ENCODE peak calls at places on chromosomes 1 and 21, in eight cellular contexts. One of them, this sample, is unnamed.
A peak's percentile ranks its signal among the peaks of the same experiment; 100 is the strongest.

GRCh38 chr1:38244218-38244617 is 197.6 kb upstream of the POU3F1 start:
- DNase-seq in prostate gland: no peak
- DNase-seq in HS-27A: no peak
- DNase-seq in HTR-8/SVneo: no peak
- DNase-seq in DMS 273 treated with DMSO at 0.1 percent for 48 hours: no peak
- DNase-seq in thoracic aorta: no peak
- DNase-seq in GM03348: no peak
- DNase-seq in coronary artery: no peak
- DNase-seq in this sample: no peak

GRCh38 chr1:244286341-244286740 is 165.4 kb downstream of the ADSS2 start:
- DNase-seq in thoracic aorta: no peak
- DNase-seq in coronary artery: no peak
- DNase-seq in HTR-8/SVneo: no peak
- DNase-seq in prostate gland: no peak
- DNase-seq in GM03348: no peak
- DNase-seq in DMS 273 treated with DMSO at 0.1 percent for 48 hours: no peak
- DNase-seq in HS-27A: no peak
- DNase-seq in this sample: no peak

GRCh38 chr1:236864211-236864610 is 69.1 kb downstream of the MTR start:
- DNase-seq in prostate gland: no peak
- DNase-seq in HS-27A: no peak
- DNase-seq in DMS 273 treated with DMSO at 0.1 percent for 48 hours: no peak
- DNase-seq in coronary artery: no peak
- DNase-seq in HTR-8/SVneo: no peak
- DNase-seq in GM03348: no peak
- DNase-seq in thoracic aorta: no peak
- DNase-seq in this sample: no peak

GRCh38 chr1:231544943-231545592 is 16.6 kb downstream of the TSNAX start:
- DNase-seq in HTR-8/SVneo: no peak
- DNase-seq in prostate gland: no peak
- DNase-seq in coronary artery: no peak
- DNase-seq in GM03348: no peak
- DNase-seq in thoracic aorta: no peak
- DNase-seq in DMS 273 treated with DMSO at 0.1 percent for 48 hours: no peak
- DNase-seq in HS-27A: no peak
- DNase-seq in this sample: no peak

GRCh38 chr1:9280015-9280860 is 12.5 kb upstream of the SPSB1 start:
- DNase-seq in HS-27A: peak; percentile 89
- DNase-seq in HTR-8/SVneo: peak; percentile 79
- DNase-seq in thoracic aorta: peak; percentile 57
- DNase-seq in DMS 273 treated with DMSO at 0.1 percent for 48 hours: no peak
- DNase-seq in GM03348: peak; percentile 97
- DNase-seq in coronary artery: no peak
- DNase-seq in prostate gland: no peak
- DNase-seq in this sample: peak; percentile 38

GRCh38 chr1:220473440-220473839 is 54.5 kb upstream of the MARK1 start:
- DNase-seq in coronary artery: no peak
- DNase-seq in prostate gland: no peak
- DNase-seq in thoracic aorta: no peak
- DNase-seq in HTR-8/SVneo: no peak
- DNase-seq in DMS 273 treated with DMSO at 0.1 percent for 48 hours: no peak
- DNase-seq in HS-27A: no peak
- DNase-seq in GM03348: no peak
- DNase-seq in this sample: no peak

GRCh38 chr1:234125283-234125682 is 220.8 kb downstream of the SLC35F3 start:
- DNase-seq in coronary artery: no peak
- DNase-seq in DMS 273 treated with DMSO at 0.1 percent for 48 hours: no peak
- DNase-seq in GM03348: peak; percentile 13
- DNase-seq in HTR-8/SVneo: peak; percentile 41
- DNase-seq in prostate gland: no peak
- DNase-seq in HS-27A: no peak
- DNase-seq in thoracic aorta: no peak
- DNase-seq in this sample: no peak

GRCh38 chr21:32096411-32096810 is 182.4 kb downstream of the MIS18A start:
- DNase-seq in prostate gland: no peak
- DNase-seq in GM03348: peak; percentile 54
- DNase-seq in HS-27A: no peak
- DNase-seq in DMS 273 treated with DMSO at 0.1 percent for 48 hours: no peak
- DNase-seq in thoracic aorta: no peak
- DNase-seq in coronary artery: no peak
- DNase-seq in HTR-8/SVneo: no peak
- DNase-seq in this sample: no peak

GRCh38 chr21:36147891-36148290 is 8.7 kb upstream of the DOP1B start:
- DNase-seq in HTR-8/SVneo: no peak
- DNase-seq in thoracic aorta: no peak
- DNase-seq in HS-27A: no peak
- DNase-seq in prostate gland: no peak
- DNase-seq in GM03348: no peak
- DNase-seq in DMS 273 treated with DMSO at 0.1 percent for 48 hours: no peak
- DNase-seq in coronary artery: no peak
- DNase-seq in this sample: no peak

GRCh38 chr1:179709841-179710329 is 33.2 kb upstream of the FAM163A start:
- DNase-seq in GM03348: no peak
- DNase-seq in HS-27A: no peak
- DNase-seq in HTR-8/SVneo: no peak
- DNase-seq in DMS 273 treated with DMSO at 0.1 percent for 48 hours: peak; percentile 21
- DNase-seq in thoracic aorta: no peak
- DNase-seq in prostate gland: peak; percentile 6
- DNase-seq in coronary artery: no peak
- DNase-seq in this sample: no peak

GRCh38 chr1:242811092-242811840 is 286.8 kb upstream of the PLD5 start:
- DNase-seq in HS-27A: no peak
- DNase-seq in DMS 273 treated with DMSO at 0.1 percent for 48 hours: no peak
- DNase-seq in thoracic aorta: no peak
- DNase-seq in HTR-8/SVneo: no peak
- DNase-seq in GM03348: no peak
- DNase-seq in coronary artery: no peak
- DNase-seq in prostate gland: no peak
- DNase-seq in this sample: no peak

GRCh38 chr21:38936237-38936636 is 130.5 kb downstream of the ETS2 start:
- DNase-seq in DMS 273 treated with DMSO at 0.1 percent for 48 hours: no peak
- DNase-seq in thoracic aorta: no peak
- DNase-seq in coronary artery: no peak
- DNase-seq in GM03348: no peak
- DNase-seq in HTR-8/SVneo: no peak
- DNase-seq in HS-27A: no peak
- DNase-seq in prostate gland: no peak
- DNase-seq in this sample: no peak

GRCh38 chr21:32131960-32132359 is 146.9 kb downstream of the MIS18A start:
- DNase-seq in HS-27A: no peak
- DNase-seq in coronary artery: no peak
- DNase-seq in DMS 273 treated with DMSO at 0.1 percent for 48 hours: no peak
- DNase-seq in GM03348: peak; percentile 63
- DNase-seq in prostate gland: no peak
- DNase-seq in HTR-8/SVneo: no peak
- DNase-seq in thoracic aorta: no peak
- DNase-seq in this sample: no peak

GRCh38 chr1:156346636-156347035 is 8.3 kb downstream of the TSACC start:
- DNase-seq in prostate gland: no peak
- DNase-seq in thoracic aorta: no peak
- DNase-seq in HS-27A: no peak
- DNase-seq in coronary artery: no peak
- DNase-seq in GM03348: peak; percentile 82
- DNase-seq in DMS 273 treated with DMSO at 0.1 percent for 48 hours: peak; percentile 23
- DNase-seq in HTR-8/SVneo: no peak
- DNase-seq in this sample: no peak

GRCh38 chr1:42239041-42239440 is 74.5 kb upstream of the GUCA2A start:
- DNase-seq in HS-27A: no peak
- DNase-seq in thoracic aorta: no peak
- DNase-seq in coronary artery: no peak
- DNase-seq in GM03348: no peak
- DNase-seq in prostate gland: no peak
- DNase-seq in DMS 273 treated with DMSO at 0.1 percent for 48 hours: no peak
- DNase-seq in HTR-8/SVneo: no peak
- DNase-seq in this sample: no peak

GRCh38 chr1:74952786-74953185 is 181.4 kb upstream of the LHX8 start:
- DNase-seq in prostate gland: no peak
- DNase-seq in HS-27A: no peak
- DNase-seq in HTR-8/SVneo: no peak
- DNase-seq in GM03348: no peak
- DNase-seq in thoracic aorta: no peak
- DNase-seq in coronary artery: no peak
- DNase-seq in DMS 273 treated with DMSO at 0.1 percent for 48 hours: no peak
- DNase-seq in this sample: no peak

GRCh38 chr1:153100241-153100640 is 5.9 kb upstream of the SPRR2E start:
- DNase-seq in HTR-8/SVneo: no peak
- DNase-seq in coronary artery: no peak
- DNase-seq in HS-27A: peak; percentile 66
- DNase-seq in thoracic aorta: no peak
- DNase-seq in DMS 273 treated with DMSO at 0.1 percent for 48 hours: no peak
- DNase-seq in prostate gland: no peak
- DNase-seq in GM03348: no peak
- DNase-seq in this sample: no peak

GRCh38 chr1:14774225-14774624 is 175.7 kb downstream of the KAZN start:
- DNase-seq in HS-27A: no peak
- DNase-seq in coronary artery: no peak
- DNase-seq in HTR-8/SVneo: no peak
- DNase-seq in DMS 273 treated with DMSO at 0.1 percent for 48 hours: no peak
- DNase-seq in GM03348: no peak
- DNase-seq in thoracic aorta: no peak
- DNase-seq in prostate gland: no peak
- DNase-seq in this sample: no peak

GRCh38 chr1:224014328-224014649 is 99.6 kb upstream of the FBXO28 start:
- DNase-seq in GM03348: no peak
- DNase-seq in DMS 273 treated with DMSO at 0.1 percent for 48 hours: no peak
- DNase-seq in HTR-8/SVneo: no peak
- DNase-seq in prostate gland: no peak
- DNase-seq in coronary artery: no peak
- DNase-seq in thoracic aorta: no peak
- DNase-seq in HS-27A: no peak
- DNase-seq in this sample: no peak